ENCODE peak calls at places on chromosomes 13 and 19, in seven cellular contexts. G is cardiac fibroblast; A is T-helper 2 cell; E is iris pigment epithelial cell; M is amniotic stem cell; P is NCI-H524 treated with DMSO at 0.1 percent for 48 hours; T is activated CD4-positive, alpha-beta T cell treated with anti-CD3 and anti-CD28 coated beads, Interleukin-2, amount 50 U/mL, for 48 hours. W is an unnamed sample.
A peak's percentile ranks its signal among the peaks of the same experiment; 100 is the strongest.

GRCh38 chr19:18231775-18232174 is 5.5 kb upstream of the PDE4C start:
- DNase-seq in T (no peak), P (no peak), G (no peak), M (no peak), A (no peak), E (no peak), W (no peak)

GRCh38 chr13:64556391-64556790 is 2673.7 kb downstream of the PCDH9 start:
- DNase-seq in M (no peak), P (no peak), E (peak; percentile 19), G (peak; percentile 18), T (no peak), A (no peak), W (no peak)

GRCh38 chr19:1315470-1316166 is 29.9 kb downstream of the EFNA2 start:
- DNase-seq in A (no peak), G (peak; percentile 54), P (no peak), E (peak; percentile 52), M (peak; percentile 9), T (peak; percentile 41), W (peak; percentile 81)

GRCh38 chr13:46975173-46975572 is 78.3 kb upstream of the HTR2A start:
- DNase-seq in E (no peak), T (no peak), G (no peak), P (no peak), M (no peak), A (no peak), W (no peak)

GRCh38 chr13:109088101-109088500 is 458.7 kb downstream of the MYO16 start:
- DNase-seq in M (no peak), E (no peak), G (no peak), A (no peak), P (no peak), T (no peak), W (no peak)

GRCh38 chr19:18741124-18741493 is 50.0 kb downstream of the COMP start:
- DNase-seq in M (no peak), A (no peak), T (no peak), G (no peak), E (no peak), P (no peak), W (no peak)

GRCh38 chr13:112740502-112741131 is 50.8 kb downstream of the ATP11A start:
- DNase-seq in M (peak; percentile 65), A (no peak), E (peak; percentile 88), G (peak; percentile 84), T (no peak), P (no peak), W (peak; percentile 67)

GRCh38 chr13:103510007-103510406 is 443.8 kb upstream of the SLC10A2 start:
- DNase-seq in A (no peak), P (no peak), M (no peak), T (no peak), G (no peak), E (no peak), W (no peak)

GRCh38 chr19:3575260-3575741 is 2.6 kb downstream of the HMG20B start:
- DNase-seq in A (no peak), E (no peak), P (no peak), T (peak; percentile 41), G (peak; percentile 51), M (no peak), W (no peak)

GRCh38 chr19:35266149-35266903 is 2.4 kb upstream of the USF2 start:
- DNase-seq in T (no peak), M (no peak), E (no peak), G (no peak), A (no peak), P (no peak), W (peak; percentile 63)

GRCh38 chr19:10520652-10521318 is 3.5 kb upstream of the S1PR5 start:
- DNase-seq in M (no peak), G (no peak), T (no peak), P (no peak), A (no peak), E (no peak), W (no peak)

GRCh38 chr13:42173789-42174343 is 98.1 kb upstream of the AKAP11 start:
- DNase-seq in G (no peak), M (no peak), P (no peak), E (peak; percentile 28), T (no peak), A (no peak), W (no peak)

GRCh38 chr13:112616586-112617381 is 28.8 kb upstream of the TUBGCP3 start:
- DNase-seq in A (no peak), E (peak; percentile 49), P (no peak), G (peak; percentile 61), M (no peak), T (peak; percentile 21), W (no peak)

GRCh38 chr13:64753606-64754005 is 2476.5 kb downstream of the PCDH9 start:
- DNase-seq in E (peak; percentile 10), T (no peak), A (no peak), P (no peak), M (no peak), G (peak; percentile 49), W (no peak)

GRCh38 chr19:7831452-7831851 is 1.4 kb downstream of the EVI5L start:
- DNase-seq in E (peak; percentile 36), G (peak; percentile 37), T (no peak), P (no peak), A (no peak), M (no peak), W (no peak)

GRCh38 chr19:55652311-55653078 is 2.3 kb upstream of the U2AF2 start:
- DNase-seq in P (no peak), M (no peak), T (no peak), A (no peak), G (no peak), E (no peak), W (no peak)

GRCh38 chr13:21668665-21669599 is 1.9 kb upstream of the FGF9 start:
- DNase-seq in E (peak; percentile 21), T (peak; percentile 38), P (peak; percentile 58), M (no peak), A (peak; percentile 65), G (peak; percentile 27), W (peak; percentile 63)

GRCh38 chr13:104487006-104487405 is 1420.8 kb upstream of the SLC10A2 start:
- DNase-seq in G (no peak), E (peak; percentile 64), M (no peak), P (no peak), T (no peak), A (no peak), W (no peak)

GRCh38 chr13:91623151-91623550 is 224.7 kb downstream of the GPC5 start:
- DNase-seq in M (no peak), E (no peak), P (no peak), G (no peak), T (no peak), A (no peak), W (no peak)

GRCh38 chr13:35474551-35474950 is 1.9 kb downstream of the MAB21L1 start:
- DNase-seq in A (no peak), E (no peak), G (peak; percentile 15), M (no peak), P (peak; percentile 51), T (no peak), W (no peak)

GRCh38 chr13:98195054-98195791 is 18.2 kb upstream of the RNF113B start:
- DNase-seq in E (no peak), P (no peak), T (no peak), G (no peak), A (no peak), M (no peak), W (no peak)